ENCODE peak calls at places on chromosomes 5 and 9, in seven cellular contexts. One of them, this sample, is unnamed.

GRCh38 chr9:91119679-91120078 is 242.0 kb downstream of the AUH start:
- DNase-seq in cardiac fibroblast: peak
- DNase-seq in omental fat pad: no peak
- DNase-seq in upper lobe of right lung: no peak
- DNase-seq in fibroblast of villous mesenchyme: peak
- DNase-seq in brain microvascular endothelial cell: peak
- DNase-seq in dorsolateral prefrontal cortex: no peak
- DNase-seq in this sample: no peak

GRCh38 chr5:156314416-156314815 is 12.5 kb upstream of the SGCD start:
- DNase-seq in omental fat pad: no peak
- DNase-seq in upper lobe of right lung: no peak
- DNase-seq in brain microvascular endothelial cell: no peak
- DNase-seq in cardiac fibroblast: no peak
- DNase-seq in dorsolateral prefrontal cortex: no peak
- DNase-seq in fibroblast of villous mesenchyme: no peak
- DNase-seq in this sample: no peak

GRCh38 chr9:97397220-97397619 is 14.7 kb upstream of the TDRD7 start:
- DNase-seq in cardiac fibroblast: no peak
- DNase-seq in omental fat pad: no peak
- DNase-seq in brain microvascular endothelial cell: no peak
- DNase-seq in upper lobe of right lung: no peak
- DNase-seq in dorsolateral prefrontal cortex: no peak
- DNase-seq in fibroblast of villous mesenchyme: no peak
- DNase-seq in this sample: no peak

GRCh38 chr9:112884086-112884485 is 6.6 kb downstream of the SLC46A2 start:
- DNase-seq in fibroblast of villous mesenchyme: no peak
- DNase-seq in upper lobe of right lung: no peak
- DNase-seq in omental fat pad: no peak
- DNase-seq in cardiac fibroblast: peak
- DNase-seq in brain microvascular endothelial cell: peak
- DNase-seq in dorsolateral prefrontal cortex: no peak
- DNase-seq in this sample: no peak

GRCh38 chr5:52868417-52868816 is 80.7 kb downstream of the ITGA1 start:
- DNase-seq in brain microvascular endothelial cell: no peak
- DNase-seq in dorsolateral prefrontal cortex: no peak
- DNase-seq in cardiac fibroblast: no peak
- DNase-seq in omental fat pad: no peak
- DNase-seq in upper lobe of right lung: no peak
- DNase-seq in fibroblast of villous mesenchyme: no peak
- DNase-seq in this sample: no peak

GRCh38 chr5:139975306-139975705 is 67.8 kb downstream of the NRG2 start:
- DNase-seq in dorsolateral prefrontal cortex: no peak
- DNase-seq in omental fat pad: no peak
- DNase-seq in upper lobe of right lung: no peak
- DNase-seq in brain microvascular endothelial cell: no peak
- DNase-seq in fibroblast of villous mesenchyme: no peak
- DNase-seq in cardiac fibroblast: no peak
- DNase-seq in this sample: no peak

GRCh38 chr5:59592101-59592500 is 301.4 kb downstream of the PDE4D start:
- DNase-seq in omental fat pad: no peak
- DNase-seq in dorsolateral prefrontal cortex: no peak
- DNase-seq in fibroblast of villous mesenchyme: peak
- DNase-seq in upper lobe of right lung: no peak
- DNase-seq in brain microvascular endothelial cell: peak
- DNase-seq in cardiac fibroblast: no peak
- DNase-seq in this sample: no peak

GRCh38 chr5:92613546-92613945 is 967.5 kb downstream of the NR2F1-AS1 start:
- DNase-seq in upper lobe of right lung: no peak
- DNase-seq in cardiac fibroblast: peak
- DNase-seq in fibroblast of villous mesenchyme: peak
- DNase-seq in omental fat pad: no peak
- DNase-seq in brain microvascular endothelial cell: peak
- DNase-seq in dorsolateral prefrontal cortex: no peak
- DNase-seq in this sample: no peak

GRCh38 chr5:54713923-54714581 is 196.5 kb downstream of the SNX18 start:
- DNase-seq in brain microvascular endothelial cell: peak
- DNase-seq in fibroblast of villous mesenchyme: peak
- DNase-seq in omental fat pad: no peak
- DNase-seq in cardiac fibroblast: peak
- DNase-seq in dorsolateral prefrontal cortex: no peak
- DNase-seq in upper lobe of right lung: no peak
- DNase-seq in this sample: no peak

GRCh38 chr9:114671605-114672004 is 10.4 kb downstream of the TEX48 start:
- DNase-seq in fibroblast of villous mesenchyme: no peak
- DNase-seq in omental fat pad: no peak
- DNase-seq in cardiac fibroblast: no peak
- DNase-seq in dorsolateral prefrontal cortex: no peak
- DNase-seq in upper lobe of right lung: no peak
- DNase-seq in brain microvascular endothelial cell: no peak
- DNase-seq in this sample: no peak

GRCh38 chr5:79076819-79077218 is 7.3 kb downstream of the BHMT2 start:
- DNase-seq in brain microvascular endothelial cell: no peak
- DNase-seq in upper lobe of right lung: no peak
- DNase-seq in dorsolateral prefrontal cortex: no peak
- DNase-seq in cardiac fibroblast: no peak
- DNase-seq in omental fat pad: no peak
- DNase-seq in fibroblast of villous mesenchyme: no peak
- DNase-seq in this sample: no peak

GRCh38 chr5:53355316-53355715 is 125.1 kb upstream of the FST start:
- DNase-seq in brain microvascular endothelial cell: no peak
- DNase-seq in omental fat pad: no peak
- DNase-seq in fibroblast of villous mesenchyme: no peak
- DNase-seq in upper lobe of right lung: no peak
- DNase-seq in cardiac fibroblast: no peak
- DNase-seq in dorsolateral prefrontal cortex: no peak
- DNase-seq in this sample: no peak

GRCh38 chr9:94029932-94030317 is 54.3 kb upstream of the PTPDC1 start:
- DNase-seq in brain microvascular endothelial cell: no peak
- DNase-seq in dorsolateral prefrontal cortex: no peak
- DNase-seq in cardiac fibroblast: no peak
- DNase-seq in omental fat pad: no peak
- DNase-seq in upper lobe of right lung: no peak
- DNase-seq in fibroblast of villous mesenchyme: no peak
- DNase-seq in this sample: no peak

GRCh38 chr5:57828221-57828620 is 345.6 kb upstream of the ACTBL2 start:
- DNase-seq in dorsolateral prefrontal cortex: no peak
- DNase-seq in brain microvascular endothelial cell: no peak
- DNase-seq in fibroblast of villous mesenchyme: no peak
- DNase-seq in cardiac fibroblast: no peak
- DNase-seq in omental fat pad: no peak
- DNase-seq in upper lobe of right lung: no peak
- DNase-seq in this sample: no peak

GRCh38 chr9:87594218-87594617 is 96.6 kb downstream of the DAPK1 start:
- DNase-seq in dorsolateral prefrontal cortex: no peak
- DNase-seq in fibroblast of villous mesenchyme: peak
- DNase-seq in omental fat pad: no peak
- DNase-seq in cardiac fibroblast: peak
- DNase-seq in upper lobe of right lung: no peak
- DNase-seq in brain microvascular endothelial cell: peak
- DNase-seq in this sample: no peak

GRCh38 chr5:166649656-166650055 is 1641.8 kb upstream of the WWC1 start:
- DNase-seq in cardiac fibroblast: peak
- DNase-seq in upper lobe of right lung: no peak
- DNase-seq in fibroblast of villous mesenchyme: no peak
- DNase-seq in brain microvascular endothelial cell: no peak
- DNase-seq in omental fat pad: no peak
- DNase-seq in dorsolateral prefrontal cortex: no peak
- DNase-seq in this sample: no peak

GRCh38 chr5:181190711-181191525 is 14.1 kb downstream of the TRIM7 start:
- DNase-seq in fibroblast of villous mesenchyme: peak
- DNase-seq in upper lobe of right lung: no peak
- DNase-seq in cardiac fibroblast: peak
- DNase-seq in omental fat pad: no peak
- DNase-seq in dorsolateral prefrontal cortex: peak
- DNase-seq in brain microvascular endothelial cell: no peak
- DNase-seq in this sample: peak

GRCh38 chr9:20990867-20991266 is 40.6 kb downstream of the HACD4 start:
- DNase-seq in upper lobe of right lung: no peak
- DNase-seq in dorsolateral prefrontal cortex: no peak
- DNase-seq in cardiac fibroblast: no peak
- DNase-seq in brain microvascular endothelial cell: no peak
- DNase-seq in omental fat pad: no peak
- DNase-seq in fibroblast of villous mesenchyme: peak
- DNase-seq in this sample: no peak

GRCh38 chr9:36840895-36841536 is 193.1 kb downstream of the PAX5 start:
- DNase-seq in upper lobe of right lung: no peak
- DNase-seq in fibroblast of villous mesenchyme: peak
- DNase-seq in cardiac fibroblast: no peak
- DNase-seq in omental fat pad: no peak
- DNase-seq in dorsolateral prefrontal cortex: no peak
- DNase-seq in brain microvascular endothelial cell: no peak
- DNase-seq in this sample: no peak

DNA sequence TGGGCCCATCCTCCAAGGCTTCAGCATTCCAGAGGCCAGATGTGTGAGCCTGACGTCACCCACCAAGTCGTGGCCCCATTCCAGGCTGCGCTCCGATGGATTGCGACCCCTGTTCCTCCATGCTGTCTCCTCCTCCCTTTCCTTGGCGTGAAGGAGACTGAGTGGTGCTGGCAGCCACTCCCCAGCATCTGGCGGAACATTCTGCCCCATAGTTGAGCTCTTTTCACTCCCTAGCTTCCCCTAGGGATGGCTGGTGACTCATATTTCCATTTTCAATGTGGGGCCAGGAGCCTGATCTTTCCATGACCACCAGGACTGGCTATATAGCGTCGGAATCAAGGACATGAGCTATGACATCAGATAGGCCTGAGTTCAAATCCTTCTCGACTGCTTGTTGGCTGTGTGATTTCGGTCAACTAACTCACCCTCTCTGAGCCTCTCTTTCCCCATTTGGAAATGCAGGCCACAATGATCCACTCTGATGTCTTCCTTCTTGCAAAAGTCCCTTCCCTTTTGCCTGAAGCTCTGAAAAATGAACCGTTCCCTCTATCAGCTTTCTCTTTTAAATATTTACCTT is 24.5 kb upstream of the DUSP1 start:
- DNase-seq in dorsolateral prefrontal cortex: peak
- DNase-seq in fibroblast of villous mesenchyme: peak
- DNase-seq in brain microvascular endothelial cell: peak
- DNase-seq in upper lobe of right lung: peak
- DNase-seq in omental fat pad: peak
- DNase-seq in cardiac fibroblast: peak
- DNase-seq in this sample: no peak
- TF ChIP-seq CTCF in dorsolateral prefrontal cortex: no peak
- TF ChIP-seq CTCF in fibroblast of villous mesenchyme: no peak
- TF ChIP-seq CTCF in brain microvascular endothelial cell: peak
- TF ChIP-seq CTCF in upper lobe of right lung: no peak
- TF ChIP-seq CTCF in omental fat pad: no peak
- TF ChIP-seq CTCF in cardiac fibroblast: peak
- TF ChIP-seq CTCF in this sample: no peak

DNA sequence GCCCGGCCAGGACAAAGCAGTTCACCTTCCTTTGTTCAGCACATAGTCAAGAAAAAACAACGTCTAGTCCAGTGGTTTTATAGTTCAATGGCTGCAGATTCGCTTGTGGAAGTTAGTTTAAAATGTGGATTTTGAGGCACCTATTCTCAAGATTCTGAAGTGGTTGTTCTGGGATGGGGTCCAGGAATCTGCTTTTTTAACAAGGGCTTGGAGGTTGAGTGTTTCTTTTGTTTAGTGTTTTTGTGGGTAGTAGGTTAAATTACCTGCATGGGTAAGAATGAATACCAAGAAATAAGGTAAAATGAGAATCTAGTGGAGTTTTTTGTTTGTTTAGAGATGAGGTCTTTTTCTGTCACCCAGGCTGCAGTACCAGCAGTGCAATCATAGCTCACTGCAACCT is 28.4 kb upstream of the NADK2 start:
- DNase-seq in fibroblast of villous mesenchyme: no peak
- DNase-seq in brain microvascular endothelial cell: no peak
- DNase-seq in cardiac fibroblast: no peak
- DNase-seq in upper lobe of right lung: no peak
- DNase-seq in dorsolateral prefrontal cortex: no peak
- DNase-seq in omental fat pad: no peak
- DNase-seq in this sample: no peak
- TF ChIP-seq CTCF in fibroblast of villous mesenchyme: no peak
- TF ChIP-seq CTCF in brain microvascular endothelial cell: no peak
- TF ChIP-seq CTCF in cardiac fibroblast: no peak
- TF ChIP-seq CTCF in upper lobe of right lung: no peak
- TF ChIP-seq CTCF in dorsolateral prefrontal cortex: no peak
- TF ChIP-seq CTCF in omental fat pad: no peak
- TF ChIP-seq CTCF in this sample: no peak

GRCh38 chr5:10856646-10857332 is 95.8 kb upstream of the DAP start:
- DNase-seq in cardiac fibroblast: peak
- DNase-seq in dorsolateral prefrontal cortex: peak
- DNase-seq in brain microvascular endothelial cell: peak
- DNase-seq in upper lobe of right lung: peak
- DNase-seq in fibroblast of villous mesenchyme: peak
- DNase-seq in omental fat pad: peak
- DNase-seq in this sample: peak

GRCh38 chr5:10858307-10858706 is 97.3 kb upstream of the DAP start:
- DNase-seq in fibroblast of villous mesenchyme: no peak
- DNase-seq in dorsolateral prefrontal cortex: no peak
- DNase-seq in brain microvascular endothelial cell: no peak
- DNase-seq in upper lobe of right lung: no peak
- DNase-seq in omental fat pad: no peak
- DNase-seq in cardiac fibroblast: no peak
- DNase-seq in this sample: no peak

GRCh38 chr5:10856071-10856470 is 95.0 kb upstream of the DAP start:
- DNase-seq in fibroblast of villous mesenchyme: no peak
- DNase-seq in upper lobe of right lung: no peak
- DNase-seq in dorsolateral prefrontal cortex: no peak
- DNase-seq in brain microvascular endothelial cell: no peak
- DNase-seq in omental fat pad: no peak
- DNase-seq in cardiac fibroblast: no peak
- DNase-seq in this sample: no peak

GRCh38 chr5:10859393-10860195 is 98.6 kb upstream of the DAP start:
- DNase-seq in cardiac fibroblast: no peak
- DNase-seq in fibroblast of villous mesenchyme: no peak
- DNase-seq in brain microvascular endothelial cell: no peak
- DNase-seq in omental fat pad: no peak
- DNase-seq in upper lobe of right lung: no peak
- DNase-seq in dorsolateral prefrontal cortex: no peak
- DNase-seq in this sample: no peak

GRCh38 chr5:10857333-10857723 is 96.3 kb upstream of the DAP start:
- DNase-seq in fibroblast of villous mesenchyme: no peak
- DNase-seq in cardiac fibroblast: no peak
- DNase-seq in upper lobe of right lung: no peak
- DNase-seq in omental fat pad: no peak
- DNase-seq in brain microvascular endothelial cell: no peak
- DNase-seq in dorsolateral prefrontal cortex: no peak
- DNase-seq in this sample: no peak
- TF ChIP-seq CTCF in fibroblast of villous mesenchyme: no peak
- TF ChIP-seq CTCF in cardiac fibroblast: no peak
- TF ChIP-seq CTCF in upper lobe of right lung: no peak
- TF ChIP-seq CTCF in omental fat pad: no peak
- TF ChIP-seq CTCF in brain microvascular endothelial cell: no peak
- TF ChIP-seq CTCF in dorsolateral prefrontal cortex: no peak
- TF ChIP-seq CTCF in this sample: no peak

DNA sequence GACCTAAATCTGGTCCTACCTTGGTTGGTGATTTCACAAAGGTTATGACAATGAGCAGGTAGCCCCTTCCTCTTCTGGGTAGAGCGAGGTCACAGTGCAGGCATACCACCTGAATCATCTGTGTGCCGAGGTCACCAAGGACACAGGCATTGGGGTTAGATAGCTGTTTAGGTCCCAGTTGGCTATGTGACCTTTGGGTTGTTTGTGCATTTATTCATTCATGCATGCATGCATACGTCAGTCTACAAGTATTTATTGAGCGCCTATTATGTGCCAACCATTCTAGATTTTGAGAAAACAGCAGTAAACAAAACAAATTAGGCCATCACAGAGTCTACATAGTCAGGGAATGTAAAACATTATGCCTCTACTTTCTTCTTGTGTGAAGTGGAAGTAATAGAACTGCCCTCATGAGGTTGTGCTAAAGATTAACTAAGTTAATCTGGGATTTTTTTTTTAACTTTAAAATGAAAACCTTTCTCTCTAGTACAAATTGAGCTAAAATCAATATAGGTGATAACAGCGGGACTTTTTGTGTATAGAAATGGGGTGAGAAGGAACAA is 104.7 kb upstream of the SLC12A2 start:
- DNase-seq in cardiac fibroblast: no peak
- DNase-seq in dorsolateral prefrontal cortex: no peak
- DNase-seq in upper lobe of right lung: no peak
- DNase-seq in omental fat pad: no peak
- DNase-seq in fibroblast of villous mesenchyme: no peak
- DNase-seq in brain microvascular endothelial cell: no peak
- DNase-seq in this sample: no peak
- TF ChIP-seq CTCF in cardiac fibroblast: no peak
- TF ChIP-seq CTCF in dorsolateral prefrontal cortex: no peak
- TF ChIP-seq CTCF in upper lobe of right lung: no peak
- TF ChIP-seq CTCF in omental fat pad: no peak
- TF ChIP-seq CTCF in fibroblast of villous mesenchyme: no peak
- TF ChIP-seq CTCF in brain microvascular endothelial cell: no peak
- TF ChIP-seq CTCF in this sample: no peak